ENCODE peak calls at places on chromosomes 12 and 14, in nine cellular contexts. One of them, this sample, is unnamed.

GRCh38 chr12:25784669-25785068 is 173.8 kb upstream of the RASSF8 start:
- DNase-seq in EL: no peak
- DNase-seq in ovary: no peak
- DNase-seq in H7: no peak
- DNase-seq in non-pigmented ciliary epithelial cell: no peak
- DNase-seq in DND-41: no peak
- DNase-seq in activated T-helper 9 cell treated with anti-CD3 and anti-CD28 coated beads, Interleukin-2, amount 50 U/mL, for 16 hours: no peak
- DNase-seq in RWPE1: no peak
- DNase-seq in foreskin fibroblast: no peak
- DNase-seq in this sample: no peak

GRCh38 chr14:92607702-92608429 is 94.3 kb downstream of the RIN3 start:
- DNase-seq in EL: peak
- DNase-seq in ovary: no peak
- DNase-seq in activated T-helper 9 cell treated with anti-CD3 and anti-CD28 coated beads, Interleukin-2, amount 50 U/mL, for 16 hours: no peak
- DNase-seq in H7: no peak
- DNase-seq in DND-41: no peak
- DNase-seq in non-pigmented ciliary epithelial cell: no peak
- DNase-seq in foreskin fibroblast: peak
- DNase-seq in RWPE1: no peak
- DNase-seq in this sample: no peak

GRCh38 chr14:45810152-45810872 is 557.3 kb upstream of the MIS18BP1 start:
- DNase-seq in DND-41: no peak
- DNase-seq in activated T-helper 9 cell treated with anti-CD3 and anti-CD28 coated beads, Interleukin-2, amount 50 U/mL, for 16 hours: no peak
- DNase-seq in foreskin fibroblast: peak
- DNase-seq in ovary: no peak
- DNase-seq in non-pigmented ciliary epithelial cell: no peak
- DNase-seq in EL: peak
- DNase-seq in H7: peak
- DNase-seq in RWPE1: no peak
- DNase-seq in this sample: no peak

GRCh38 chr14:45426685-45427282 is 173.8 kb upstream of the MIS18BP1 start:
- DNase-seq in foreskin fibroblast: peak
- DNase-seq in non-pigmented ciliary epithelial cell: peak
- DNase-seq in H7: peak
- DNase-seq in RWPE1: peak
- DNase-seq in ovary: no peak
- DNase-seq in DND-41: no peak
- DNase-seq in EL: peak
- DNase-seq in activated T-helper 9 cell treated with anti-CD3 and anti-CD28 coated beads, Interleukin-2, amount 50 U/mL, for 16 hours: no peak
- DNase-seq in this sample: peak

GRCh38 chr12:4535871-4536270 is 2.8 kb upstream of the RAD51AP1 start:
- DNase-seq in foreskin fibroblast: no peak
- DNase-seq in ovary: no peak
- DNase-seq in H7: no peak
- DNase-seq in DND-41: no peak
- DNase-seq in EL: no peak
- DNase-seq in non-pigmented ciliary epithelial cell: no peak
- DNase-seq in RWPE1: no peak
- DNase-seq in activated T-helper 9 cell treated with anti-CD3 and anti-CD28 coated beads, Interleukin-2, amount 50 U/mL, for 16 hours: no peak
- DNase-seq in this sample: no peak

GRCh38 chr12:62472472-62472871 is 5.8 kb downstream of the MON2 start:
- DNase-seq in foreskin fibroblast: peak
- DNase-seq in activated T-helper 9 cell treated with anti-CD3 and anti-CD28 coated beads, Interleukin-2, amount 50 U/mL, for 16 hours: no peak
- DNase-seq in non-pigmented ciliary epithelial cell: no peak
- DNase-seq in ovary: no peak
- DNase-seq in DND-41: no peak
- DNase-seq in EL: peak
- DNase-seq in H7: peak
- DNase-seq in RWPE1: no peak
- DNase-seq in this sample: no peak

GRCh38 chr12:72982351-72982750 is 710.2 kb downstream of the TRHDE start:
- DNase-seq in EL: no peak
- DNase-seq in RWPE1: no peak
- DNase-seq in DND-41: no peak
- DNase-seq in non-pigmented ciliary epithelial cell: no peak
- DNase-seq in H7: no peak
- DNase-seq in foreskin fibroblast: no peak
- DNase-seq in ovary: no peak
- DNase-seq in activated T-helper 9 cell treated with anti-CD3 and anti-CD28 coated beads, Interleukin-2, amount 50 U/mL, for 16 hours: no peak
- DNase-seq in this sample: no peak

GRCh38 chr14:105944632-105945610 is 418.5 kb downstream of the TMEM121 start:
- DNase-seq in EL: no peak
- DNase-seq in H7: no peak
- DNase-seq in activated T-helper 9 cell treated with anti-CD3 and anti-CD28 coated beads, Interleukin-2, amount 50 U/mL, for 16 hours: peak
- DNase-seq in DND-41: peak
- DNase-seq in non-pigmented ciliary epithelial cell: no peak
- DNase-seq in foreskin fibroblast: no peak
- DNase-seq in RWPE1: peak
- DNase-seq in ovary: peak
- DNase-seq in this sample: peak

GRCh38 chr12:14443531-14443930 is 78.0 kb downstream of the ATF7IP start:
- DNase-seq in foreskin fibroblast: peak
- DNase-seq in ovary: no peak
- DNase-seq in activated T-helper 9 cell treated with anti-CD3 and anti-CD28 coated beads, Interleukin-2, amount 50 U/mL, for 16 hours: no peak
- DNase-seq in RWPE1: no peak
- DNase-seq in non-pigmented ciliary epithelial cell: no peak
- DNase-seq in EL: peak
- DNase-seq in DND-41: no peak
- DNase-seq in H7: no peak
- DNase-seq in this sample: no peak

GRCh38 chr12:51056242-51056641 is 8.1 kb downstream of the LETMD1 start:
- DNase-seq in foreskin fibroblast: peak
- DNase-seq in RWPE1: peak
- DNase-seq in activated T-helper 9 cell treated with anti-CD3 and anti-CD28 coated beads, Interleukin-2, amount 50 U/mL, for 16 hours: no peak
- DNase-seq in non-pigmented ciliary epithelial cell: no peak
- DNase-seq in H7: no peak
- DNase-seq in EL: peak
- DNase-seq in ovary: no peak
- DNase-seq in DND-41: no peak
- DNase-seq in this sample: no peak

GRCh38 chr12:80815351-80815750 is 98.6 kb downstream of the MYF5 start:
- DNase-seq in RWPE1: no peak
- DNase-seq in non-pigmented ciliary epithelial cell: no peak
- DNase-seq in ovary: no peak
- DNase-seq in DND-41: no peak
- DNase-seq in EL: no peak
- DNase-seq in activated T-helper 9 cell treated with anti-CD3 and anti-CD28 coated beads, Interleukin-2, amount 50 U/mL, for 16 hours: no peak
- DNase-seq in foreskin fibroblast: no peak
- DNase-seq in H7: no peak
- DNase-seq in this sample: no peak

GRCh38 chr12:38850463-38850862 is 54.9 kb downstream of the CPNE8 start:
- DNase-seq in ovary: no peak
- DNase-seq in H7: no peak
- DNase-seq in EL: no peak
- DNase-seq in activated T-helper 9 cell treated with anti-CD3 and anti-CD28 coated beads, Interleukin-2, amount 50 U/mL, for 16 hours: no peak
- DNase-seq in DND-41: no peak
- DNase-seq in RWPE1: no peak
- DNase-seq in foreskin fibroblast: peak
- DNase-seq in non-pigmented ciliary epithelial cell: no peak
- DNase-seq in this sample: no peak

GRCh38 chr14:61562321-61563161 is 132.8 kb upstream of the HIF1A start:
- DNase-seq in EL: peak
- DNase-seq in RWPE1: peak
- DNase-seq in foreskin fibroblast: peak
- DNase-seq in ovary: no peak
- DNase-seq in non-pigmented ciliary epithelial cell: peak
- DNase-seq in DND-41: no peak
- DNase-seq in activated T-helper 9 cell treated with anti-CD3 and anti-CD28 coated beads, Interleukin-2, amount 50 U/mL, for 16 hours: peak
- DNase-seq in H7: no peak
- DNase-seq in this sample: no peak

GRCh38 chr12:124422570-124423523 is 128.0 kb downstream of the RFLNA start:
- DNase-seq in activated T-helper 9 cell treated with anti-CD3 and anti-CD28 coated beads, Interleukin-2, amount 50 U/mL, for 16 hours: no peak
- DNase-seq in RWPE1: peak
- DNase-seq in non-pigmented ciliary epithelial cell: no peak
- DNase-seq in foreskin fibroblast: peak
- DNase-seq in ovary: peak
- DNase-seq in DND-41: no peak
- DNase-seq in H7: peak
- DNase-seq in EL: peak
- DNase-seq in this sample: no peak

GRCh38 chr12:124536613-124537012 is 30.8 kb downstream of the NCOR2 start:
- DNase-seq in foreskin fibroblast: peak
- DNase-seq in H7: no peak
- DNase-seq in activated T-helper 9 cell treated with anti-CD3 and anti-CD28 coated beads, Interleukin-2, amount 50 U/mL, for 16 hours: no peak
- DNase-seq in ovary: no peak
- DNase-seq in EL: peak
- DNase-seq in DND-41: no peak
- DNase-seq in non-pigmented ciliary epithelial cell: no peak
- DNase-seq in RWPE1: no peak
- DNase-seq in this sample: no peak

GRCh38 chr14:86712727-86713126 is 1182.8 kb downstream of the FLRT2 start:
- DNase-seq in activated T-helper 9 cell treated with anti-CD3 and anti-CD28 coated beads, Interleukin-2, amount 50 U/mL, for 16 hours: no peak
- DNase-seq in DND-41: no peak
- DNase-seq in EL: no peak
- DNase-seq in non-pigmented ciliary epithelial cell: peak
- DNase-seq in RWPE1: no peak
- DNase-seq in H7: no peak
- DNase-seq in foreskin fibroblast: no peak
- DNase-seq in ovary: no peak
- DNase-seq in this sample: no peak

GRCh38 chr14:68976160-68977067 is 2.7 kb downstream of the ACTN1 start:
- DNase-seq in non-pigmented ciliary epithelial cell: no peak
- DNase-seq in activated T-helper 9 cell treated with anti-CD3 and anti-CD28 coated beads, Interleukin-2, amount 50 U/mL, for 16 hours: no peak
- DNase-seq in DND-41: no peak
- DNase-seq in H7: no peak
- DNase-seq in foreskin fibroblast: peak
- DNase-seq in ovary: peak
- DNase-seq in EL: peak
- DNase-seq in RWPE1: no peak
- DNase-seq in this sample: no peak

This sample was measured in Jurkat, Clone E6-1.